ENCODE peak calls at places on chromosomes 4 and X, in nine cellular contexts. One of them, this sample, is unnamed.
A peak's percentile ranks its signal among the peaks of the same experiment; 100 is the strongest.

GRCh38 chrX:77785400-77785745 is 643 bp downstream of the ATRX start:
- DNase-seq in mammary epithelial cell: peak; percentile 16
- DNase-seq in OCI-LY7: peak; percentile 20
- DNase-seq in lung: no peak
- DNase-seq in CD4-positive, alpha-beta memory T cell: no peak
- DNase-seq in H1: no peak
- DNase-seq in CD8-positive, alpha-beta memory T cell: no peak
- DNase-seq in neural progenitor cell: peak; percentile 52
- DNase-seq in left ventricle myocardium inferior: no peak
- DNase-seq in this sample: no peak

GRCh38 chr4:70747874-70748273 is 26.1 kb downstream of the RUFY3 start:
- DNase-seq in mammary epithelial cell: no peak
- DNase-seq in OCI-LY7: no peak
- DNase-seq in lung: no peak
- DNase-seq in CD4-positive, alpha-beta memory T cell: no peak
- DNase-seq in H1: no peak
- DNase-seq in CD8-positive, alpha-beta memory T cell: no peak
- DNase-seq in neural progenitor cell: no peak
- DNase-seq in left ventricle myocardium inferior: no peak
- DNase-seq in this sample: no peak

GRCh38 chrX:68895339-68896250 is 66.8 kb downstream of the EFNB1 start:
- DNase-seq in mammary epithelial cell: peak; percentile 65
- DNase-seq in OCI-LY7: no peak
- DNase-seq in lung: no peak
- DNase-seq in CD4-positive, alpha-beta memory T cell: no peak
- DNase-seq in H1: no peak
- DNase-seq in CD8-positive, alpha-beta memory T cell: no peak
- DNase-seq in neural progenitor cell: no peak
- DNase-seq in left ventricle myocardium inferior: no peak
- DNase-seq in this sample: peak; percentile 81

GRCh38 chr4:164753873-164754488 is at the start of gene SMIM31:
- DNase-seq in mammary epithelial cell: no peak
- DNase-seq in OCI-LY7: no peak
- DNase-seq in lung: no peak
- DNase-seq in CD4-positive, alpha-beta memory T cell: no peak
- DNase-seq in H1: no peak
- DNase-seq in CD8-positive, alpha-beta memory T cell: no peak
- DNase-seq in neural progenitor cell: no peak
- DNase-seq in left ventricle myocardium inferior: no peak
- DNase-seq in this sample: no peak

GRCh38 chr4:1467581-1468458 is 61.6 kb upstream of the NKX1-1 start:
- DNase-seq in mammary epithelial cell: no peak
- DNase-seq in OCI-LY7: no peak
- DNase-seq in lung: no peak
- DNase-seq in CD4-positive, alpha-beta memory T cell: no peak
- DNase-seq in H1: no peak
- DNase-seq in CD8-positive, alpha-beta memory T cell: no peak
- DNase-seq in neural progenitor cell: no peak
- DNase-seq in left ventricle myocardium inferior: no peak
- DNase-seq in this sample: no peak

GRCh38 chr4:80454040-80454439 is 118.5 kb downstream of the CFAP299 start:
- DNase-seq in mammary epithelial cell: peak; percentile 79
- DNase-seq in OCI-LY7: no peak
- DNase-seq in lung: no peak
- DNase-seq in CD4-positive, alpha-beta memory T cell: no peak
- DNase-seq in H1: no peak
- DNase-seq in CD8-positive, alpha-beta memory T cell: no peak
- DNase-seq in neural progenitor cell: no peak
- DNase-seq in left ventricle myocardium inferior: no peak
- DNase-seq in this sample: no peak

GRCh38 chrX:53718073-53718472 is 31.6 kb upstream of the HUWE1 start:
- DNase-seq in mammary epithelial cell: peak; percentile 50
- DNase-seq in OCI-LY7: no peak
- DNase-seq in lung: no peak
- DNase-seq in CD4-positive, alpha-beta memory T cell: no peak
- DNase-seq in H1: no peak
- DNase-seq in CD8-positive, alpha-beta memory T cell: no peak
- DNase-seq in neural progenitor cell: no peak
- DNase-seq in left ventricle myocardium inferior: no peak
- DNase-seq in this sample: no peak

GRCh38 chrX:118360429-118361125 is 14.7 kb downstream of the WDR44 start:
- DNase-seq in mammary epithelial cell: peak; percentile 61
- DNase-seq in OCI-LY7: no peak
- DNase-seq in lung: no peak
- DNase-seq in CD4-positive, alpha-beta memory T cell: no peak
- DNase-seq in H1: no peak
- DNase-seq in CD8-positive, alpha-beta memory T cell: no peak
- DNase-seq in neural progenitor cell: peak; percentile 58
- DNase-seq in left ventricle myocardium inferior: no peak
- DNase-seq in this sample: no peak

GRCh38 chr4:7045961-7046921 is 3.1 kb downstream of the TADA2B start:
- DNase-seq in mammary epithelial cell: no peak
- DNase-seq in OCI-LY7: peak; percentile 40
- DNase-seq in lung: no peak
- DNase-seq in CD4-positive, alpha-beta memory T cell: no peak
- DNase-seq in H1: no peak
- DNase-seq in CD8-positive, alpha-beta memory T cell: no peak
- DNase-seq in neural progenitor cell: no peak
- DNase-seq in left ventricle myocardium inferior: no peak
- DNase-seq in this sample: peak; percentile 68

GRCh38 chr4:76179398-76180318 is 31.5 kb upstream of the NUP54 start:
- DNase-seq in mammary epithelial cell: peak; percentile 62
- DNase-seq in OCI-LY7: peak; percentile 80
- DNase-seq in lung: peak; percentile 85
- DNase-seq in CD4-positive, alpha-beta memory T cell: peak; percentile 73
- DNase-seq in H1: peak; percentile 93
- DNase-seq in CD8-positive, alpha-beta memory T cell: peak; percentile 69
- DNase-seq in neural progenitor cell: peak; percentile 91
- DNase-seq in left ventricle myocardium inferior: peak; percentile 82
- DNase-seq in this sample: peak; percentile 90

GRCh38 chr4:175671491-175671934 is 140.6 kb downstream of the GPM6A start:
- DNase-seq in mammary epithelial cell: no peak
- DNase-seq in OCI-LY7: no peak
- DNase-seq in lung: no peak
- DNase-seq in CD4-positive, alpha-beta memory T cell: no peak
- DNase-seq in H1: peak; percentile 58
- DNase-seq in CD8-positive, alpha-beta memory T cell: no peak
- DNase-seq in neural progenitor cell: peak; percentile 73
- DNase-seq in left ventricle myocardium inferior: no peak
- DNase-seq in this sample: peak; percentile 51

GRCh38 chrX:119495734-119496520 is 27.7 kb downstream of the SLC25A5 start:
- DNase-seq in mammary epithelial cell: no peak
- DNase-seq in OCI-LY7: peak; percentile 39
- DNase-seq in lung: no peak
- DNase-seq in CD4-positive, alpha-beta memory T cell: peak; percentile 14
- DNase-seq in H1: no peak
- DNase-seq in CD8-positive, alpha-beta memory T cell: no peak
- DNase-seq in neural progenitor cell: peak; percentile 6
- DNase-seq in left ventricle myocardium inferior: no peak
- DNase-seq in this sample: no peak

GRCh38 chr4:27318740-27319139 is 458.1 kb downstream of the STIM2 start:
- DNase-seq in mammary epithelial cell: peak; percentile 24
- DNase-seq in OCI-LY7: peak; percentile 43
- DNase-seq in lung: no peak
- DNase-seq in CD4-positive, alpha-beta memory T cell: no peak
- DNase-seq in H1: peak; percentile 73
- DNase-seq in CD8-positive, alpha-beta memory T cell: no peak
- DNase-seq in neural progenitor cell: peak; percentile 72
- DNase-seq in left ventricle myocardium inferior: no peak
- DNase-seq in this sample: no peak

GRCh38 chrX:153635788-153636668 is 11.0 kb upstream of the DUSP9 start:
- DNase-seq in mammary epithelial cell: no peak
- DNase-seq in OCI-LY7: peak; percentile 40
- DNase-seq in lung: no peak
- DNase-seq in CD4-positive, alpha-beta memory T cell: no peak
- DNase-seq in H1: peak; percentile 68
- DNase-seq in CD8-positive, alpha-beta memory T cell: no peak
- DNase-seq in neural progenitor cell: peak; percentile 67
- DNase-seq in left ventricle myocardium inferior: no peak
- DNase-seq in this sample: peak; percentile 46

GRCh38 chrX:101395789-101396188 is 5.0 kb downstream of the RPL36A start:
- DNase-seq in mammary epithelial cell: no peak
- DNase-seq in OCI-LY7: no peak
- DNase-seq in lung: no peak
- DNase-seq in CD4-positive, alpha-beta memory T cell: no peak
- DNase-seq in H1: no peak
- DNase-seq in CD8-positive, alpha-beta memory T cell: no peak
- DNase-seq in neural progenitor cell: no peak
- DNase-seq in left ventricle myocardium inferior: no peak
- DNase-seq in this sample: no peak

GRCh38 chrX:38985375-38985774 is 184.1 kb downstream of the MID1IP1 start:
- DNase-seq in mammary epithelial cell: no peak
- DNase-seq in OCI-LY7: peak; percentile 75
- DNase-seq in lung: no peak
- DNase-seq in CD4-positive, alpha-beta memory T cell: peak; percentile 35
- DNase-seq in H1: no peak
- DNase-seq in CD8-positive, alpha-beta memory T cell: no peak
- DNase-seq in neural progenitor cell: no peak
- DNase-seq in left ventricle myocardium inferior: no peak
- DNase-seq in this sample: no peak

GRCh38 chr4:17164656-17165055 is 266.2 kb upstream of the LDB2 start:
- DNase-seq in mammary epithelial cell: no peak
- DNase-seq in OCI-LY7: no peak
- DNase-seq in lung: no peak
- DNase-seq in CD4-positive, alpha-beta memory T cell: no peak
- DNase-seq in H1: no peak
- DNase-seq in CD8-positive, alpha-beta memory T cell: no peak
- DNase-seq in neural progenitor cell: no peak
- DNase-seq in left ventricle myocardium inferior: no peak
- DNase-seq in this sample: no peak

GRCh38 chr4:67931256-67931655 is 32.0 kb downstream of the TMPRSS11A start:
- DNase-seq in mammary epithelial cell: no peak
- DNase-seq in OCI-LY7: no peak
- DNase-seq in lung: no peak
- DNase-seq in CD4-positive, alpha-beta memory T cell: no peak
- DNase-seq in H1: no peak
- DNase-seq in CD8-positive, alpha-beta memory T cell: no peak
- DNase-seq in neural progenitor cell: no peak
- DNase-seq in left ventricle myocardium inferior: no peak
- DNase-seq in this sample: no peak

GRCh38 chr4:155433636-155434360 is 57.0 kb upstream of the MAP9 start:
- DNase-seq in mammary epithelial cell: peak; percentile 89
- DNase-seq in OCI-LY7: no peak
- DNase-seq in lung: no peak
- DNase-seq in CD4-positive, alpha-beta memory T cell: no peak
- DNase-seq in H1: no peak
- DNase-seq in CD8-positive, alpha-beta memory T cell: no peak
- DNase-seq in neural progenitor cell: no peak
- DNase-seq in left ventricle myocardium inferior: no peak
- DNase-seq in this sample: no peak

GRCh38 chrX:45505214-45505613 is 304.5 kb upstream of the DIPK2B start:
- DNase-seq in mammary epithelial cell: peak; percentile 91
- DNase-seq in OCI-LY7: no peak
- DNase-seq in lung: no peak
- DNase-seq in CD4-positive, alpha-beta memory T cell: no peak
- DNase-seq in H1: no peak
- DNase-seq in CD8-positive, alpha-beta memory T cell: no peak
- DNase-seq in neural progenitor cell: no peak
- DNase-seq in left ventricle myocardium inferior: no peak
- DNase-seq in this sample: no peak

GRCh38 chrX:13694983-13695382 is 6.1 kb downstream of the RAB9A start:
- DNase-seq in mammary epithelial cell: no peak
- DNase-seq in OCI-LY7: no peak
- DNase-seq in lung: no peak
- DNase-seq in CD4-positive, alpha-beta memory T cell: no peak
- DNase-seq in H1: no peak
- DNase-seq in CD8-positive, alpha-beta memory T cell: no peak
- DNase-seq in neural progenitor cell: no peak
- DNase-seq in left ventricle myocardium inferior: no peak
- DNase-seq in this sample: no peak
- H3K4me1 ChIP-seq in mammary epithelial cell: peaks cover 40% of the 10 kb centered on the region
- H3K4me1 ChIP-seq in OCI-LY7: peaks cover 85% of the 10 kb centered on the region
- H3K4me1 ChIP-seq in lung: peaks cover 3% of the 10 kb centered on the region
- H3K4me1 ChIP-seq in CD4-positive, alpha-beta memory T cell: peaks cover 81% of the 10 kb centered on the region
- H3K4me1 ChIP-seq in H1: peaks cover 3% of the 10 kb centered on the region
- H3K4me1 ChIP-seq in CD8-positive, alpha-beta memory T cell: peaks cover 74% of the 10 kb centered on the region
- H3K4me1 ChIP-seq in neural progenitor cell: peaks cover 23% of the 10 kb centered on the region
- H3K4me1 ChIP-seq in left ventricle myocardium inferior: peaks cover 83% of the 10 kb centered on the region
- H3K4me1 ChIP-seq in this sample: peaks cover 2% of the 10 kb centered on the region

DNA sequence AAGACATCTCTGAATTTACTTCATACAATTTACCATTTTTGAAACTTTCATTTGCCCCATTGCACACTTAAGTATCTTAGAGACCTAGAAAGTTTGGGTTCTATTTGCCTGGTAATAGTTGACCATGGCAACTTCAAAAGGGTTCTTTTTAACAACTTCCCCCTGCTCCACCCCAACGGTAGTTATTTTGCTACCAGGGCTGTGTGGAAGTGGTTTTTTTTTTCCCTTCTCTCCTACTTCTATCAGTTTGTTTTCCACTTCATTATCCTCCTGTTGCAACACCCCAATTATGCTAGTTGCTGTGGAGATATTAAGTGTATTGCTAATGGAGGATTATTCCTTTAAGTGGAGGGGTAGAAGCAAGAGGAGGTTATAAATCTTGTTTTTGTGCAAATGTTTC is 14.4 kb downstream of the SGMS2 start:
- DNase-seq in mammary epithelial cell: no peak
- DNase-seq in OCI-LY7: no peak
- DNase-seq in lung: no peak
- DNase-seq in CD4-positive, alpha-beta memory T cell: no peak
- DNase-seq in H1: no peak
- DNase-seq in CD8-positive, alpha-beta memory T cell: no peak
- DNase-seq in neural progenitor cell: no peak
- DNase-seq in left ventricle myocardium inferior: no peak
- DNase-seq in this sample: no peak
- H3K27ac ChIP-seq in mammary epithelial cell: peak overlapping the region; percentile 9
- H3K27ac ChIP-seq in OCI-LY7: no peak overlapping the region
- H3K27ac ChIP-seq in lung: no peak overlapping the region
- H3K27ac ChIP-seq in CD4-positive, alpha-beta memory T cell: no peak overlapping the region
- H3K27ac ChIP-seq in H1: no peak overlapping the region
- H3K27ac ChIP-seq in CD8-positive, alpha-beta memory T cell: no peak overlapping the region
- H3K27ac ChIP-seq in neural progenitor cell: no peak overlapping the region
- H3K27ac ChIP-seq in left ventricle myocardium inferior: peak overlapping the region; percentile 24
- H3K27ac ChIP-seq in this sample: no peak overlapping the region

DNA sequence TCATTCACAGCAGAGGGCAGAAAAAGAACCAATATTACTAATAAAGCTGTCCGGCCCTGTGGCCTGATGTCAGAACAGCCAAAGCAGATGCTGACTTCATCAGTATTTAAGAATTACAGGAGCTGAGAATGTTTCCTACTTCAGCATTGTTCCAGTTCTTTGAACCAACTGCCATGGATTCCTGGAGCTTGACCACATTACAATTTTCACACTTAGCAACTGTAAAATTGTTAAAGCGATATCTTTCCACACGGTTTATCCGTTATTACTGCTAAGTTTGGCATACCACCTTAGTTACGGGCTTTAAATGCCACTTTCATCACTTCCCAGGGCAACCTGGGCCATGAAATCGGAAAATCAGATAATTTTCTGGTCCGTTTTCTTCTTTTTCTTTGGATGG is 118.2 kb downstream of the EPHA5 start:
- DNase-seq in mammary epithelial cell: no peak
- DNase-seq in OCI-LY7: no peak
- DNase-seq in lung: no peak
- DNase-seq in CD4-positive, alpha-beta memory T cell: no peak
- DNase-seq in H1: no peak
- DNase-seq in CD8-positive, alpha-beta memory T cell: no peak
- DNase-seq in neural progenitor cell: peak; percentile 5
- DNase-seq in left ventricle myocardium inferior: no peak
- DNase-seq in this sample: no peak
- H3K36me3 ChIP-seq in mammary epithelial cell: no peaks in the 10 kb centered on the region
- H3K36me3 ChIP-seq in OCI-LY7: no peaks in the 10 kb centered on the region
- H3K36me3 ChIP-seq in lung: no peaks in the 10 kb centered on the region
- H3K36me3 ChIP-seq in CD4-positive, alpha-beta memory T cell: no peaks in the 10 kb centered on the region
- H3K36me3 ChIP-seq in H1: no peaks in the 10 kb centered on the region
- H3K36me3 ChIP-seq in CD8-positive, alpha-beta memory T cell: no peaks in the 10 kb centered on the region
- H3K36me3 ChIP-seq in neural progenitor cell: no peaks in the 10 kb centered on the region
- H3K36me3 ChIP-seq in left ventricle myocardium inferior: no peaks in the 10 kb centered on the region
- H3K36me3 ChIP-seq in this sample: no peaks in the 10 kb centered on the region

GRCh38 chrX:70434914-70435586 is 9.6 kb upstream of the DLG3 start:
- DNase-seq in mammary epithelial cell: no peak
- DNase-seq in OCI-LY7: no peak
- DNase-seq in lung: no peak
- DNase-seq in CD4-positive, alpha-beta memory T cell: no peak
- DNase-seq in H1: no peak
- DNase-seq in CD8-positive, alpha-beta memory T cell: peak; percentile 12
- DNase-seq in neural progenitor cell: peak; percentile 10
- DNase-seq in left ventricle myocardium inferior: peak; percentile 33
- DNase-seq in this sample: no peak
- H3K4me1 ChIP-seq in mammary epithelial cell: peaks cover 21% of the 10 kb centered on the region
- H3K4me1 ChIP-seq in OCI-LY7: peaks cover 7% of the 10 kb centered on the region
- H3K4me1 ChIP-seq in lung: peaks cover 2% of the 10 kb centered on the region
- H3K4me1 ChIP-seq in CD4-positive, alpha-beta memory T cell: peaks cover 12% of the 10 kb centered on the region
- H3K4me1 ChIP-seq in H1: peaks cover 6% of the 10 kb centered on the region
- H3K4me1 ChIP-seq in CD8-positive, alpha-beta memory T cell: peaks cover 4% of the 10 kb centered on the region
- H3K4me1 ChIP-seq in neural progenitor cell: no peaks in the 10 kb centered on the region
- H3K4me1 ChIP-seq in left ventricle myocardium inferior: peaks cover 20% of the 10 kb centered on the region
- H3K4me1 ChIP-seq in this sample: no peaks in the 10 kb centered on the region

This sample was measured in aorta.